ENCODE peak calls at places on chromosomes 3 and 15, in six cellular contexts. S, T, G, U, M and V are unnamed samples.

GRCh38 chr3:103025880-103026279 is 591.1 kb downstream of the ZPLD1 start:
- DNase-seq in M (no peak), S (no peak), G (no peak), T (no peak), U (no peak), V (no peak)

GRCh38 chr15:47415539-47415971 is 301.8 kb upstream of the SEMA6D start:
- DNase-seq in S (no peak), G (no peak), M (no peak), T (no peak), U (no peak), V (no peak)

GRCh38 chr3:48411041-48411588 is 18.8 kb downstream of the PLXNB1 start:
- DNase-seq in U (no peak), S (no peak), M (no peak), T (no peak), G (no peak), V (no peak)

GRCh38 chr15:100670505-100671021 is 68.2 kb downstream of the ASB7 start:
- DNase-seq in M (no peak), G (no peak), T (no peak), S (no peak), U (no peak), V (no peak)

GRCh38 chr15:25710184-25710583 is 152.9 kb downstream of the ATP10A start:
- DNase-seq in G (peak; percentile 53), T (peak; percentile 39), U (peak; percentile 72), M (no peak), S (no peak), V (no peak)

GRCh38 chr3:52188586-52189404 is 9.2 kb upstream of the ALAS1 start:
- DNase-seq in M (no peak), U (no peak), G (no peak), T (no peak), S (no peak), V (no peak)

GRCh38 chr3:125684199-125684598 is 88.9 kb upstream of the OSBPL11 start:
- DNase-seq in T (peak; percentile 47), G (no peak), S (peak; percentile 1), U (peak; percentile 69), M (no peak), V (no peak)

GRCh38 chr3:115113367-115113766 is 33.7 kb downstream of the ZBTB20 start:
- DNase-seq in G (no peak), S (no peak), T (no peak), M (no peak), U (no peak), V (peak; percentile 47)

GRCh38 chr3:173739716-173740115 is 342.2 kb downstream of the NLGN1 start:
- DNase-seq in M (no peak), S (no peak), U (no peak), G (no peak), T (no peak), V (no peak)

GRCh38 chr3:192861972-192862371 is 55.7 kb downstream of the MB21D2 start:
- DNase-seq in S (no peak), T (no peak), M (no peak), U (no peak), G (no peak), V (no peak)

GRCh38 chr15:85475317-85475701 is 94.9 kb downstream of the AKAP13 start:
- DNase-seq in U (no peak), M (no peak), S (peak; percentile 65), G (no peak), T (no peak), V (no peak)

GRCh38 chr3:73766599-73767378 is 142.0 kb upstream of the PDZRN3 start:
- DNase-seq in G (no peak), U (no peak), S (peak; percentile 40), T (no peak), M (no peak), V (peak; percentile 24)

GRCh38 chr15:69311319-69311721 is 12.6 kb downstream of the PAQR5 start:
- DNase-seq in M (no peak), G (no peak), S (no peak), T (no peak), U (no peak), V (peak; percentile 28)

GRCh38 chr3:34132069-34132677 is 333.7 kb downstream of the PDCD6IP start:
- DNase-seq in T (no peak), U (peak; percentile 24), S (no peak), M (no peak), G (no peak), V (no peak)

GRCh38 chr3:51382947-51383578 is 2.0 kb upstream of the MANF start:
- DNase-seq in S (no peak), T (no peak), G (no peak), M (no peak), U (no peak), V (no peak)

GRCh38 chr15:100728371-100729201 is 126.2 kb downstream of the ASB7 start:
- DNase-seq in U (no peak), G (no peak), M (no peak), T (peak; percentile 55), S (no peak), V (no peak)

GRCh38 chr15:68311859-68312557 is 34.5 kb downstream of the FEM1B start:
- DNase-seq in S (no peak), T (no peak), M (no peak), U (no peak), G (no peak), V (no peak)

GRCh38 chr15:67241132-67241855 is 13.2 kb downstream of the AAGAB start:
- DNase-seq in G (no peak), U (no peak), S (no peak), T (no peak), M (no peak), V (no peak)

GRCh38 chr3:53166781-53167291 is 5.8 kb downstream of the PRKCD start:
- DNase-seq in T (no peak), U (no peak), G (no peak), M (no peak), S (peak; percentile 77), V (peak; percentile 25)

GRCh38 chr3:10465161-10465560 is 40.2 kb downstream of the ATP2B2 start:
- DNase-seq in S (no peak), U (no peak), G (no peak), T (no peak), M (no peak), V (no peak)

GRCh38 chr3:98735761-98736269 is 27.3 kb upstream of the ST3GAL6 start:
- DNase-seq in U (no peak), M (no peak), S (no peak), T (no peak), G (no peak), V (no peak)

GRCh38 chr3:98971183-98971681 is 69.7 kb upstream of the DCBLD2 start:
- DNase-seq in M (peak; percentile 78), U (no peak), S (no peak), G (no peak), T (no peak), V (peak; percentile 79)

GRCh38 chr15:85282504-85283115 is 97.8 kb upstream of the AKAP13 start:
- DNase-seq in M (no peak), T (no peak), G (no peak), S (no peak), U (no peak), V (peak; percentile 38)

GRCh38 chr3:70097084-70097483 is 97.6 kb downstream of the SAMMSON start:
- DNase-seq in G (no peak), U (no peak), T (no peak), M (no peak), S (peak; percentile 67), V (no peak)

GRCh38 chr3:130894130-130894872 is 417 bp downstream of the ATP2C1 start:
- DNase-seq in S (peak; percentile 73), M (no peak), T (peak; percentile 58), G (peak; percentile 7), U (peak; percentile 68), V (peak; percentile 8)

GRCh38 chr3:46665763-46666470 is 27.6 kb downstream of the ALS2CL start:
- DNase-seq in S (no peak), U (no peak), G (no peak), T (no peak), M (no peak), V (no peak)

GRCh38 chr15:41465822-41466421 is 27.8 kb upstream of the ITPKA start:
- DNase-seq in G (no peak), T (peak; percentile 38), M (peak; percentile 36), S (peak; percentile 58), U (no peak), V (peak; percentile 36)